ENCODE peak calls at places on chromosomes 4 and X, in ten cellular contexts. O is cardiac fibroblast, N is NAMALWA, U is HT-29, J is ELR, H is Daoy, Z is EH, X is MG63, K is Peyer's patch, M is NB4. P is an unnamed sample.

GRCh38 chrX:129318375-129318774 is 204.9 kb downstream of the SMARCA1 start:
- DNase-seq in K (no peak), O (peak), U (peak), J (peak), N (peak), Z (peak), X (no peak), M (peak), H (no peak), P (no peak)

GRCh38 chrX:108285361-108285760 is 152.9 kb downstream of the COL4A6 start:
- DNase-seq in M (no peak), Z (no peak), N (no peak), J (no peak), K (no peak), U (no peak), X (no peak), O (no peak), H (no peak), P (no peak)

GRCh38 chrX:154526901-154527675 is 11.1 kb upstream of the FAM3A start:
- DNase-seq in H (peak), K (peak), O (peak), U (peak), J (peak), M (peak), N (peak), X (peak), Z (peak), P (no peak)

GRCh38 chrX:49829016-49829415 is at the start of gene PAGE4:
- DNase-seq in N (peak), X (peak), H (no peak), J (no peak), U (no peak), O (no peak), M (peak), Z (no peak), K (no peak), P (no peak)

GRCh38 chr4:769511-769910 is 56.4 kb downstream of the CPLX1 start:
- DNase-seq in O (no peak), U (no peak), M (no peak), X (no peak), H (no peak), N (no peak), J (no peak), Z (no peak), K (no peak), P (no peak)

GRCh38 chrX:130878350-130879341 is 24.4 kb downstream of the ENOX2 start:
- DNase-seq in H (peak), K (no peak), X (peak), Z (peak), N (no peak), J (peak), O (peak), M (peak), U (peak), P (no peak)

GRCh38 chr4:96352051-96352517 is 512.2 kb downstream of the PDHA2 start:
- DNase-seq in O (peak), U (peak), N (peak), X (no peak), Z (no peak), M (peak), K (no peak), H (no peak), J (no peak), P (no peak)

GRCh38 chr4:98430708-98431403 is 169.7 kb downstream of the RAP1GDS1 start:
- DNase-seq in J (peak), H (peak), Z (peak), O (peak), X (peak), K (no peak), U (peak), N (no peak), M (no peak), P (no peak)

GRCh38 chr4:137735561-137736104 is 203.3 kb upstream of the PCDH18 start:
- DNase-seq in K (no peak), J (no peak), O (peak), U (no peak), N (no peak), X (peak), Z (no peak), H (peak), M (no peak), P (no peak)

GRCh38 chrX:3216581-3216980 is 129.9 kb downstream of the MXRA5 start:
- DNase-seq in M (no peak), Z (peak), X (no peak), O (no peak), K (no peak), H (no peak), N (no peak), J (no peak), U (no peak), P (no peak)

GRCh38 chr4:6916587-6917444 is 7.2 kb downstream of the TBC1D14 start:
- DNase-seq in Z (peak), H (peak), O (no peak), M (peak), J (peak), U (peak), K (peak), N (no peak), X (no peak), P (no peak)

GRCh38 chr4:68613752-68614151 is 37.6 kb upstream of the UGT2B17 start:
- DNase-seq in J (no peak), X (no peak), N (no peak), O (no peak), M (no peak), H (no peak), U (no peak), Z (no peak), K (no peak), P (no peak)

GRCh38 chr4:38856524-38857337 is at the start of gene TLR6:
- DNase-seq in Z (peak), N (peak), U (peak), X (peak), O (peak), K (no peak), J (peak), H (peak), M (peak), P (peak)

GRCh38 chr4:132596186-132596585 is 552.9 kb upstream of the PCDH10 start:
- DNase-seq in M (no peak), J (no peak), O (no peak), Z (no peak), K (no peak), H (no peak), N (no peak), X (no peak), U (no peak), P (no peak)

GRCh38 chrX:3699841-3700381 is 13.5 kb downstream of the PRKX start:
- DNase-seq in K (no peak), U (no peak), H (no peak), J (peak), X (no peak), N (peak), M (peak), O (no peak), Z (no peak), P (no peak)

GRCh38 chrX:49844622-49845021 is 15.5 kb downstream of the PAGE4 start:
- DNase-seq in J (no peak), K (no peak), X (no peak), M (no peak), U (no peak), Z (no peak), N (no peak), O (no peak), H (no peak), P (no peak)

GRCh38 chrX:102959471-102959870 is 22.4 kb downstream of the RAB40AL start:
- DNase-seq in J (peak), U (no peak), H (peak), X (peak), K (no peak), O (no peak), Z (peak), M (no peak), N (no peak), P (no peak)

GRCh38 chr4:111952708-111953107 is 192.5 kb upstream of the FAM241A start:
- DNase-seq in U (no peak), H (no peak), M (no peak), Z (peak), K (no peak), N (no peak), O (no peak), J (no peak), X (no peak), P (no peak)

GRCh38 chr4:83356899-83357661 is 22.4 kb upstream of the HPSE start:
- DNase-seq in U (no peak), Z (peak), O (peak), H (peak), K (no peak), J (peak), M (no peak), X (no peak), N (no peak), P (no peak)

GRCh38 chrX:46294234-46294633 is 251.0 kb downstream of the ZNF674 start:
- DNase-seq in U (peak), H (no peak), O (peak), M (no peak), Z (peak), K (no peak), X (no peak), N (no peak), J (peak), P (no peak)

GRCh38 chr4:65865489-65865888 is 195.2 kb upstream of the EPHA5 start:
- DNase-seq in K (no peak), N (peak), X (no peak), H (peak), Z (peak), U (peak), M (peak), J (peak), O (peak), P (no peak)

GRCh38 chrX:94600077-94600476 is 926.1 kb downstream of the FAM133A start:
- DNase-seq in U (no peak), N (no peak), X (no peak), K (no peak), Z (no peak), M (no peak), H (no peak), O (no peak), J (no peak), P (no peak)

GRCh38 chrX:27336466-27337091 is 126.6 kb downstream of the PPP4R3C start:
- DNase-seq in J (peak), X (peak), Z (no peak), K (no peak), H (peak), O (peak), M (peak), U (peak), N (peak), P (no peak)

GRCh38 chrX:23720117-23720677 is 22.9 kb downstream of the ACOT9 start:
- DNase-seq in O (no peak), J (no peak), X (no peak), K (no peak), Z (no peak), H (no peak), U (no peak), N (no peak), M (no peak), P (no peak)

GRCh38 chrX:104565791-104566687 is at the start of gene IL1RAPL2:
- DNase-seq in U (peak), J (peak), X (peak), O (peak), M (no peak), H (peak), K (no peak), N (no peak), Z (peak), P (no peak)

GRCh38 chr4:73589261-73589847 is 30.9 kb downstream of the RASSF6 start:
- DNase-seq in H (no peak), M (no peak), O (peak), N (peak), K (no peak), J (peak), U (no peak), Z (peak), X (no peak), P (no peak)

GRCh38 chr4:10783351-10783750 is 98.8 kb upstream of the CLNK start:
- DNase-seq in O (peak), H (peak), M (no peak), Z (peak), K (no peak), J (peak), X (peak), N (no peak), U (no peak), P (no peak)

GRCh38 chr4:154416183-154416543 is 75.4 kb downstream of the DCHS2 start:
- DNase-seq in X (no peak), J (peak), M (no peak), K (no peak), N (no peak), H (peak), U (peak), Z (peak), O (peak), P (no peak)

P was measured in CD8-positive, alpha-beta memory T cell.